ENCODE peak calls at places on chromosomes 1 and 21, in four cellular contexts. L, U, X and F are unnamed samples.

GRCh38 chr1:35592991-35593769 is 20.1 kb downstream of the TFAP2E start:
- DNase-seq in L (no peak), U (no peak), X (no peak), F (no peak)

GRCh38 chr1:21674957-21675356 is 5.8 kb upstream of the RAP1GAP start:
- DNase-seq in L (no peak), U (no peak), X (no peak), F (no peak)

GRCh38 chr1:199784127-199784526 is 243.4 kb upstream of the NR5A2 start:
- DNase-seq in L (no peak), U (no peak), X (no peak), F (no peak)

GRCh38 chr1:245698860-245699259 is 544.1 kb downstream of the KIF26B start:
- DNase-seq in L (no peak), U (no peak), X (no peak), F (no peak)

GRCh38 chr1:44284184-44284583 is 70.9 kb downstream of the ERI3 start:
- DNase-seq in L (no peak), U (no peak), X (no peak), F (no peak)

GRCh38 chr1:169043823-169044222 is 62.7 kb upstream of the ATP1B1 start:
- DNase-seq in L (no peak), U (no peak), X (no peak), F (no peak)

GRCh38 chr1:154186177-154186576 is 5.7 kb downstream of the TPM3 start:
- DNase-seq in L (no peak), U (no peak), X (peak), F (peak)

GRCh38 chr1:56180806-56181205 is 398.6 kb downstream of the PLPP3 start:
- DNase-seq in L (no peak), U (no peak), X (no peak), F (no peak)

GRCh38 chr1:175521265-175522040 is 221.9 kb downstream of the TNR start:
- DNase-seq in L (no peak), U (no peak), X (no peak), F (no peak)

GRCh38 chr1:232589809-232590741 is 39.9 kb downstream of the SIPA1L2 start:
- DNase-seq in L (no peak), U (no peak), X (no peak), F (no peak)

GRCh38 chr1:179090522-179090921 is 8.7 kb downstream of the TOR3A start:
- DNase-seq in L (no peak), U (no peak), X (no peak), F (no peak)

GRCh38 chr1:53678507-53678906 is 60.5 kb downstream of the GLIS1 start:
- DNase-seq in L (no peak), U (peak), X (no peak), F (no peak)

GRCh38 chr21:43597052-43597451 is 62.2 kb downstream of the HSF2BP start:
- DNase-seq in L (no peak), U (no peak), X (no peak), F (no peak)

GRCh38 chr1:48061162-48062136 is 64.3 kb upstream of the TRABD2B start:
- DNase-seq in L (no peak), U (peak), X (no peak), F (no peak)

GRCh38 chr1:167219646-167220536 is 795 bp upstream of the POU2F1 start:
- DNase-seq in L (peak), U (peak), X (peak), F (peak)

GRCh38 chr1:248821101-248821500 is 4.6 kb downstream of the SH3BP5L start:
- DNase-seq in L (no peak), U (no peak), X (no peak), F (no peak)

GRCh38 chr1:22676916-22677601 is 24.0 kb downstream of the C1QB start:
- DNase-seq in L (no peak), U (no peak), X (no peak), F (no peak)

GRCh38 chr1:32907435-32907834 is 6.2 kb upstream of the TMEM54 start:
- DNase-seq in L (no peak), U (no peak), X (no peak), F (no peak)

GRCh38 chr1:39877980-39878956 is 5.0 kb downstream of the TRIT1 start:
- DNase-seq in L (no peak), U (no peak), X (no peak), F (no peak)

GRCh38 chr1:64912191-64912590 is 54.2 kb downstream of the JAK1 start:
- DNase-seq in L (no peak), U (no peak), X (no peak), F (no peak)

GRCh38 chr1:232627645-232628334 is 2.1 kb downstream of the SIPA1L2 start:
- DNase-seq in L (no peak), U (no peak), X (no peak), F (no peak)

GRCh38 chr1:116942344-116942743 is 32.6 kb downstream of the PTGFRN start:
- DNase-seq in L (no peak), U (no peak), X (no peak), F (no peak)

GRCh38 chr1:107648071-107648470 is 316.9 kb downstream of the VAV3 start:
- DNase-seq in L (no peak), U (no peak), X (no peak), F (no peak)